ENCODE peak calls at places on chromosomes 3 and 15, in four cellular contexts. W is K562, E is HepG2, K is GM12878. X is an unnamed sample.

GRCh38 chr15:65068436-65068835 is 645 bp upstream of the RASL12 start:
- DNase-seq in W (no peak), E (no peak), K (no peak), X (no peak)

GRCh38 chr15:80002267-80002666 is 31.3 kb upstream of the BCL2A1 start:
- DNase-seq in W (no peak), K (no peak), E (no peak), X (no peak)

GRCh38 chr3:108713801-108714200 is 43.4 kb downstream of the RETNLB start:
- DNase-seq in E (no peak), K (no peak), W (no peak), X (no peak)

GRCh38 chr3:36600413-36600812 is 163.9 kb downstream of the DCLK3 start:
- DNase-seq in W (no peak), K (no peak), E (no peak), X (peak; percentile 23)

GRCh38 chr15:31474059-31474868 is 147.6 kb downstream of the KLF13 start:
- DNase-seq in W (no peak), E (no peak), K (no peak), X (no peak)

GRCh38 chr3:142777927-142778326 is 54.1 kb downstream of the TRPC1 start:
- DNase-seq in W (no peak), K (no peak), E (no peak), X (no peak)

GRCh38 chr15:93716615-93717221 is 514.6 kb upstream of the MCTP2 start:
- DNase-seq in K (no peak), W (no peak), E (no peak), X (no peak)

GRCh38 chr3:112973325-112974177 is 1.4 kb downstream of the CD200R1 start:
- DNase-seq in K (peak; percentile 66), W (no peak), E (no peak), X (no peak)

GRCh38 chr3:141425523-141426233 is 57.4 kb downstream of the ZBTB38 start:
- DNase-seq in K (no peak), W (peak; percentile 25), E (peak; percentile 45), X (no peak)

DNA sequence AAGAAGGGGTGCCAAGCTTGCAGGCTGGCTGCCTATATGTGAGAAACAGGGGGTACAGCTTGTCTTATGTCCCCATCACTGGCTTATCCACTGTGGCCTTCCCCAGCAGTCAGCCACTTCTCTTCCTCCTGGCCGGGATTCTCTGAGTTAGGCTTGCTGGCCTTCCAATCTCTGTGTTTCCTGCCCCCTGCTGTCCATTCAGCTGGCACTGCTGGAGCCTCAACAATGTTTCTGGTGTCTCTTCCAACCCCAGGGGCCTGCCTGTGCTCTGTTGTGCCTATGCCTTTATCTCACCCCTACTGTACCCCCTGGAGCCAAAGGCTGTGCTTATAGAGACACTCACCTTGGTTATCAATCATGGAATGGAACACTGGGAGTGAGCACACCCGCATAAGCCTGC is 36.5 kb downstream of the ANAPC13 start:
- DNase-seq in E (peak; percentile 56), K (no peak), W (no peak), X (peak; percentile 58)
- TF ChIP-seq JUNB in E (no peak), K (no peak), W (no peak), X (no peak)

GRCh38 chr3:41258239-41258800 is 59.0 kb downstream of the CTNNB1 start:
- DNase-seq in W (no peak), E (no peak), K (no peak), X (no peak)

GRCh38 chr3:41260063-41260450 is 60.8 kb downstream of the CTNNB1 start:
- DNase-seq in K (no peak), E (no peak), W (no peak), X (no peak)

GRCh38 chr3:41265011-41265545 is 65.8 kb downstream of the CTNNB1 start:
- DNase-seq in K (no peak), W (no peak), E (no peak), X (peak; percentile 36)

GRCh38 chr3:41259449-41260062 is 60.3 kb downstream of the CTNNB1 start:
- DNase-seq in K (no peak), E (no peak), W (no peak), X (no peak)
- TF ChIP-seq CHD4 in K (no peak), E (no peak), W (no peak), X (no peak)

DNA sequence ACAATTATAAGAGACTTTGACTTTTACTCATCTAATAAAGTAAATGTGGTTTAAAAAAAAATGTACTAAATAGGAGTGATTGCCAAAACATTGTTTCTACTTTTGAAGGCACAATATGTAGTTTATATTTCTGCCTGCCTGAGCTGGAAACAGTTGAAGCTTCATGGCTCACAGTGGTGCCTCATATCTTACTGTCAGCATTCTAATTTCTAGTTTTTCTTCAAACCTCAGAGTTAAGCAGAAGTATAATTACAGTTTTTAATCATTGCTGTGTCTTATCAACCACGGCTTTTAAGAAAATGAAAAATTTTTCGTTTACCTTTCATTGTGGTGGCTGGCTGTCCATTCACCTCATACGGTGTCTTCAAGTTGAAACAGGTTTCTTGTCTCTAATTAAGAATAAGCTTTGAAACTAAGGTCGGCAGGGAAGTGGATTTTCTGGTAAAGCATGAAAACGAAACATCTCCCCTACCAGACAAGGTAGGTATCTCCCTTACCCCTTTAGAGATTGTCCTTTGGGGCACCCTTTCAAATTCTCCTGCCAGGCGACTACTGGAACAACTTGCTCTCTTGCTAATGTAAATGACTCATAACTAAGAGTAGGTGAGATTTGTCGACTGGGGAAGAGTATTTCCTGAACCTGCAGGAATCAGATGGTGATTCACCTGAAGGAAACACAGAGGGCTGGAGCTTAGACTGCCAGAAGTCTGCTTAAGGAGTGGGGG is at the start of gene GPR87:
- DNase-seq in K (no peak), E (no peak), W (no peak), X (peak; percentile 39)
- TF ChIP-seq JUNB in K (no peak), E (no peak), W (no peak), X (no peak)

GRCh38 chr3:18827664-18828063 is 320.6 kb upstream of the KCNH8 start:
- DNase-seq in K (no peak), E (no peak), W (no peak), X (no peak)
- TF ChIP-seq CHD4 in K (no peak), E (no peak), W (no peak), X (no peak)

GRCh38 chr3:49198161-49198560 is 26.8 kb downstream of the KLHDC8B start:
- DNase-seq in W (no peak), K (no peak), E (no peak), X (no peak)

GRCh38 chr3:49198611-49199230 is 27.3 kb downstream of the KLHDC8B start:
- DNase-seq in E (no peak), W (no peak), K (no peak), X (no peak)

GRCh38 chr3:49205154-49205788 is 33.9 kb downstream of the KLHDC8B start:
- DNase-seq in K (no peak), W (no peak), E (no peak), X (no peak)

GRCh38 chr3:49199900-49200281 is 28.5 kb downstream of the KLHDC8B start:
- DNase-seq in E (no peak), W (no peak), K (no peak), X (no peak)

DNA sequence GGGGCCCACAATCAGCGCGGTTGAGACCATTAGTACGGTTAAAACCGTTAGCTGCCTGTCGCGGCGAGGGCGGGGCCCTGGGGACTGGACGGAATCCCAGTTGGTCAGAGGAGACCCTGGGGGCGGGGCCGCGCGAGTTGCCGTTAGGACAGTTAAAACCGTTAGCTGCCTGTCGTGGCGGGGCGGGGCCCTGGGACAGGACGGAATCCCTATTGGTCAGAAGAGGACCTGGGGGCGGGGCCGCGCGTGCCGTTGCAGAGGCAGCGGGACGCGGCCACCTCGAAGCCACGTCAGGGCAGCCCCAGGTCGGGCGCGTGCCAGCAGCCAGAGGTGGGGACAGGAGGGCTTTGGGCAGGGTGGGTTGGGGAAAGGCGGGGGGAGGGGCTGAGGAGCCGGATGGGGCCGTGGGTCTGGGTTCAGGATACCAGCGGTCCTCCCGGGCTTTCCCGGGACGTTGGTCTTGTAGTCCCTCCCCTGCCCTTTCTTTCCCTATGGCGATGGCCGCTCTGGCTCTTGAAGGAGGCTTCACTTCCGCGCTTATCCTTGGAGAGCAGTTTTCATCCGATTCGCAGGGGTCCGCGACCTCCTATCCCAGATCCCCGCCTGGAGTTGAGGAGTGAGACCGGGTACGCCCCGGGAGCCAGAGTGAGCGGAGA is 28.0 kb downstream of the KLHDC8B start:
- DNase-seq in E (no peak), W (no peak), K (no peak), X (no peak)
- TF ChIP-seq JUNB in E (no peak), W (no peak), K (no peak), X (no peak)

DNA sequence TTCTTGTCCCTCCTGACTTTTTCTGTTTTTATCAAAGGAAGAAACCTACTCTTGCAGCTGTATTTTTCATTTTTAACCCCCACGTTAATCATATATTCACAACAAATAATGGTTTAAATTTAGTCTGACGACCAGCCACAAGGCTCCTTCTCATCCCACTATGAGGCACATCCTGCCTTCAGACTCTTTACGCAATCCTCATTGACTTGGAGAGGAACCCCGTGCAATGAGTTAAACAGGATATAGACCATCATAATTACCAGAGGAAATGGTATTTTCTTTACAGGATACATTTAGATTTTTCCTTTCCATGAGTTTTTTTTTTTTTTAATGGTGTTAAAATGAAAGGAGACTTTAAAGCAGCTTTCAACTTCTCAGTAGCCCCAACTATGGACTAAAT is 68.5 kb downstream of the WWTR1 start:
- DNase-seq in E (no peak), K (no peak), W (no peak), X (no peak)
- TF ChIP-seq CHD4 in E (no peak), K (no peak), W (no peak), X (no peak)

DNA sequence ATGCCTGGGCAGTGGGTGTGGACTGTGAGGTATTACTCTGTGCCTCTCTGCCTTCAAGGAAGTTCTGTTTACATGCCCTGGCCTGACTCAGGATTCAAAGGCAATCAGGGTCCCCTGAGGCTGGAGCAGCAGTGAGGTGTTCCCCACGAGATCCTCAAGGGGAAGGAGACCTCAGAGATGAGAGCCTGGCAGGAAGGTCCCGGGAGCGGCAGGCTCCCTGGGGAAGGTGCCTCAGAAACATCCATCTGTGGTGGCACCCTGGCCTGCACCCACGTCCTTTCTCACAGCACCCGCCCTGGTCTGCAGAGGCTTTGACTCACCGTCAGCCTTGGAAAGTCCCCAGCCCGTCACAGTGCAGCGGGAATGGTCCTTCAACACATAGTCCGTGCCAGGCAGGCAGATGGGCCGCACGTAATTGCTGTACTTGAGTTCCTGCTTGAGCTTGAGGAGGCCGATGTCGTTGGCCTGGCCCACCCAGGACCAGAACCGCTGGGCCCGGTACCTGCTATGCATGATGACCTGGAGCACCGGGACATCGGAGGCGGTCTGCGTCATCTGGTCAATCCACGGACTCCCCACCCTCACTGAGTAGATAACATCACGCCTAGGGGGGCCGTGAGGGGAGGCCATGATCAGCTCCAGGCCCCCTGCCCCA is 3.6 kb downstream of the PRSS50 start:
- DNase-seq in W (no peak), E (no peak), K (peak; percentile 71), X (no peak)
- TF ChIP-seq JUNB in W (no peak), E (no peak), K (no peak), X (no peak)

GRCh38 chr3:132756108-132756650 is 34.0 kb upstream of the NPHP3 start:
- DNase-seq in K (no peak), W (no peak), E (no peak), X (no peak)
- TF ChIP-seq CHD4 in K (no peak), W (no peak), E (no peak), X (no peak)